ENCODE peak calls at places on chromosomes 11 and 22, in eight cellular contexts. One of them, this sample, is unnamed.

GRCh38 chr11:22792497-22792896 is 37.1 kb downstream of the SVIP start:
- DNase-seq in spleen: no peak
- DNase-seq in cardiac muscle cell: no peak
- DNase-seq in GM23338: no peak
- DNase-seq in PC-3: peak; percentile 78
- DNase-seq in breast epithelium: peak; percentile 18
- DNase-seq in HCT116: peak; percentile 83
- DNase-seq in endodermal cell: no peak
- DNase-seq in this sample: no peak

GRCh38 chr11:94325681-94326080 is 21.3 kb downstream of the IZUMO1R start:
- DNase-seq in spleen: no peak
- DNase-seq in cardiac muscle cell: peak; percentile 32
- DNase-seq in GM23338: peak; percentile 84
- DNase-seq in PC-3: peak; percentile 75
- DNase-seq in breast epithelium: no peak
- DNase-seq in HCT116: peak; percentile 41
- DNase-seq in endodermal cell: peak; percentile 97
- DNase-seq in this sample: no peak

GRCh38 chr11:78535027-78535426 is 39.6 kb downstream of the NARS2 start:
- DNase-seq in spleen: no peak
- DNase-seq in cardiac muscle cell: no peak
- DNase-seq in GM23338: no peak
- DNase-seq in PC-3: no peak
- DNase-seq in breast epithelium: no peak
- DNase-seq in HCT116: no peak
- DNase-seq in endodermal cell: no peak
- DNase-seq in this sample: no peak

GRCh38 chr22:44491666-44492405 is 6.2 kb downstream of the RTL6 start:
- DNase-seq in spleen: no peak
- DNase-seq in cardiac muscle cell: no peak
- DNase-seq in GM23338: peak; percentile 13
- DNase-seq in PC-3: no peak
- DNase-seq in breast epithelium: no peak
- DNase-seq in HCT116: no peak
- DNase-seq in endodermal cell: no peak
- DNase-seq in this sample: no peak

GRCh38 chr11:76880314-76880713 is 19.6 kb downstream of the ACER3 start:
- DNase-seq in spleen: no peak
- DNase-seq in cardiac muscle cell: no peak
- DNase-seq in GM23338: no peak
- DNase-seq in PC-3: no peak
- DNase-seq in breast epithelium: no peak
- DNase-seq in HCT116: no peak
- DNase-seq in endodermal cell: no peak
- DNase-seq in this sample: no peak

GRCh38 chr11:111918390-111919256 is at the start of gene C11orf52:
- DNase-seq in spleen: no peak
- DNase-seq in cardiac muscle cell: peak; percentile 73
- DNase-seq in GM23338: peak; percentile 97
- DNase-seq in PC-3: peak; percentile 97
- DNase-seq in breast epithelium: peak; percentile 86
- DNase-seq in HCT116: peak; percentile 79
- DNase-seq in endodermal cell: peak; percentile 92
- DNase-seq in this sample: no peak

GRCh38 chr11:24734742-24735141 is 237.9 kb downstream of the LUZP2 start:
- DNase-seq in spleen: no peak
- DNase-seq in cardiac muscle cell: no peak
- DNase-seq in GM23338: no peak
- DNase-seq in PC-3: no peak
- DNase-seq in breast epithelium: no peak
- DNase-seq in HCT116: no peak
- DNase-seq in endodermal cell: no peak
- DNase-seq in this sample: no peak

GRCh38 chr11:119189393-119189792 is 4.1 kb downstream of the NHERF4 start:
- DNase-seq in spleen: no peak
- DNase-seq in cardiac muscle cell: no peak
- DNase-seq in GM23338: peak; percentile 26
- DNase-seq in PC-3: no peak
- DNase-seq in breast epithelium: no peak
- DNase-seq in HCT116: no peak
- DNase-seq in endodermal cell: peak; percentile 59
- DNase-seq in this sample: no peak

GRCh38 chr22:28051787-28052356 is 132.8 kb upstream of the PITPNB start:
- DNase-seq in spleen: no peak
- DNase-seq in cardiac muscle cell: peak; percentile 77
- DNase-seq in GM23338: peak; percentile 83
- DNase-seq in PC-3: peak; percentile 63
- DNase-seq in breast epithelium: peak; percentile 37
- DNase-seq in HCT116: peak; percentile 29
- DNase-seq in endodermal cell: peak; percentile 94
- DNase-seq in this sample: peak; percentile 92

GRCh38 chr11:13487661-13488030 is 8.2 kb downstream of the PTH start:
- DNase-seq in spleen: no peak
- DNase-seq in cardiac muscle cell: no peak
- DNase-seq in GM23338: peak; percentile 75
- DNase-seq in PC-3: peak; percentile 29
- DNase-seq in breast epithelium: no peak
- DNase-seq in HCT116: peak; percentile 8
- DNase-seq in endodermal cell: peak; percentile 81
- DNase-seq in this sample: no peak

GRCh38 chr11:2300936-2301630 is 635 bp downstream of the C11orf21 start:
- DNase-seq in spleen: peak; percentile 85
- DNase-seq in cardiac muscle cell: no peak
- DNase-seq in GM23338: no peak
- DNase-seq in PC-3: no peak
- DNase-seq in breast epithelium: peak; percentile 17
- DNase-seq in HCT116: no peak
- DNase-seq in endodermal cell: no peak
- DNase-seq in this sample: peak; percentile 63
- H3K4me1 ChIP-seq in spleen: peaks cover 87% of the 10 kb centered on the region
- H3K4me1 ChIP-seq in cardiac muscle cell: peaks cover 61% of the 10 kb centered on the region
- H3K4me1 ChIP-seq in GM23338: no peaks in the 10 kb centered on the region
- H3K4me1 ChIP-seq in PC-3: no peaks in the 10 kb centered on the region
- H3K4me1 ChIP-seq in breast epithelium: no peaks in the 10 kb centered on the region
- H3K4me1 ChIP-seq in HCT116: no peaks in the 10 kb centered on the region
- H3K4me1 ChIP-seq in endodermal cell: no peaks in the 10 kb centered on the region
- H3K4me1 ChIP-seq in this sample: no peaks in the 10 kb centered on the region

GRCh38 chr11:82842019-82842418 is 58.2 kb downstream of the PRCP start:
- DNase-seq in spleen: no peak
- DNase-seq in cardiac muscle cell: peak; percentile 11
- DNase-seq in GM23338: no peak
- DNase-seq in PC-3: no peak
- DNase-seq in breast epithelium: no peak
- DNase-seq in HCT116: no peak
- DNase-seq in endodermal cell: no peak
- DNase-seq in this sample: no peak

GRCh38 chr11:82845336-82846036 is 54.7 kb downstream of the PRCP start:
- DNase-seq in spleen: no peak
- DNase-seq in cardiac muscle cell: no peak
- DNase-seq in GM23338: no peak
- DNase-seq in PC-3: no peak
- DNase-seq in breast epithelium: no peak
- DNase-seq in HCT116: no peak
- DNase-seq in endodermal cell: no peak
- DNase-seq in this sample: no peak

GRCh38 chr11:82846037-82846383 is 54.2 kb downstream of the PRCP start:
- DNase-seq in spleen: no peak
- DNase-seq in cardiac muscle cell: no peak
- DNase-seq in GM23338: no peak
- DNase-seq in PC-3: no peak
- DNase-seq in breast epithelium: no peak
- DNase-seq in HCT116: no peak
- DNase-seq in endodermal cell: no peak
- DNase-seq in this sample: no peak

GRCh38 chr11:82848829-82849228 is 51.4 kb downstream of the PRCP start:
- DNase-seq in spleen: no peak
- DNase-seq in cardiac muscle cell: no peak
- DNase-seq in GM23338: no peak
- DNase-seq in PC-3: no peak
- DNase-seq in breast epithelium: no peak
- DNase-seq in HCT116: no peak
- DNase-seq in endodermal cell: no peak
- DNase-seq in this sample: no peak

GRCh38 chr11:82843057-82843795 is 57.0 kb downstream of the PRCP start:
- DNase-seq in spleen: no peak
- DNase-seq in cardiac muscle cell: no peak
- DNase-seq in GM23338: no peak
- DNase-seq in PC-3: peak; percentile 82
- DNase-seq in breast epithelium: no peak
- DNase-seq in HCT116: no peak
- DNase-seq in endodermal cell: no peak
- DNase-seq in this sample: no peak
- H3K27ac ChIP-seq in spleen: no peak overlapping the region
- H3K27ac ChIP-seq in cardiac muscle cell: no peak overlapping the region
- H3K27ac ChIP-seq in GM23338: no peak overlapping the region
- H3K27ac ChIP-seq in PC-3: peak overlapping the region; percentile 9
- H3K27ac ChIP-seq in breast epithelium: no peak overlapping the region
- H3K27ac ChIP-seq in HCT116: no peak overlapping the region
- H3K27ac ChIP-seq in endodermal cell: no peak overlapping the region
- H3K27ac ChIP-seq in this sample: no peak overlapping the region

DNA sequence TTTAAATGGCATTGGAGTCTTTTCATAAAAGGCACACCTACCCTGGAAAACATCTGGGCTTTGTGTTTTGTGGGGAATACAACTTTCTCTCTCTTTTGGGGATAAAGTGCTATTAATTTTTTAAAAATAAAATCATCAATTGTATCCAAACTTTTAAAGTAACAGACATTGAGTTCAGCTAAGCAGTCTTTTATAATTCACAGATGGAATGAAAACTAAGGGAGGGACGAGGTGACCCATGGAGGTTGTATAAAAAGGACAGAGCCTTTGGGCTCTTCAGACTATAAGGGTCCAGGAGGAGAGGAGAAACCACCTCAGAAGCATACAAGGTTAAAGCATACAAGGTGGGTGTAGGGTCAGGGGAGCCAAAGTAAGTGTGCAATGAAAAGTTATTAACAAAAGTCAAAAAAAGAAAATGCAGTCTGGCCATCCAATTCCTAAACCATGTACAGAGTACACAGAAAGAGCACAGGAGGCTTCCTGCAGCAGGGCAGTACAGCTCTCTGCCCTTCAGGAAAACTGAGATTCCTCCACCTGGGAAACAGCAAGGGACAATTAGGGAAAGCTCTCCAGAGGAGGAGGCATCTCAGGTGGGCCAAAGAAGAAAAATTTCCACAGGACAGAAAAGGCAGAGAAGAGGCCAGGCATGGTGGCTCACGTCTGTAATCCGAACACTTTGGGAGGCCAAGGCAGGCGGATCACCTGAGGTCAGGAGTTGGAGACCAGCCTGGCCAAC is 10.5 kb downstream of the KLHL22 start:
- DNase-seq in spleen: no peak
- DNase-seq in cardiac muscle cell: no peak
- DNase-seq in GM23338: no peak
- DNase-seq in PC-3: no peak
- DNase-seq in breast epithelium: no peak
- DNase-seq in HCT116: no peak
- DNase-seq in endodermal cell: no peak
- DNase-seq in this sample: no peak
- H3K4me1 ChIP-seq in spleen: peaks cover 3% of the 10 kb centered on the region
- H3K4me1 ChIP-seq in cardiac muscle cell: no peaks in the 10 kb centered on the region
- H3K4me1 ChIP-seq in GM23338: no peaks in the 10 kb centered on the region
- H3K4me1 ChIP-seq in PC-3: no peaks in the 10 kb centered on the region
- H3K4me1 ChIP-seq in breast epithelium: no peaks in the 10 kb centered on the region
- H3K4me1 ChIP-seq in HCT116: no peaks in the 10 kb centered on the region
- H3K4me1 ChIP-seq in endodermal cell: no peaks in the 10 kb centered on the region
- H3K4me1 ChIP-seq in this sample: no peaks in the 10 kb centered on the region

DNA sequence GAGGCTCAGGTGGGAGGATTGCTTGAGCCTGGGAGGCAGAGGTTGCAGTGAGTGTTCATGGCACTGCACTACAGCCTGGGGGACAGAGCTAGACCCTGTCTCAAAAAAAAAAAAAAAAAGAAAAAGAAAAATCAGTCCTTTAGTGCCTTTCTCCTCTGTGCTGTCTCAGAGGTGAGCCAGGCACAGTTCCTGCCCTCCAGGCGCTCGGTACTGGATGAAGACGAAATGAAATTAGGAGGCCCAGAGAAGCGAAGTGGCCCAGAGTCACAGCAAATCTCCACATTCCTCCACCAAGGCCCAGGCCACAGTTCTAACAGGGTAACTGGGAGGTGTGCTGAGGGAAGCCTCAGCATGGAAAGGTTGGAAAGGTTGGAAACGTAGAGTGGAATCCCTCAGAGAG is 4.9 kb downstream of the PLEKHB1 start:
- DNase-seq in spleen: no peak
- DNase-seq in cardiac muscle cell: no peak
- DNase-seq in GM23338: no peak
- DNase-seq in PC-3: no peak
- DNase-seq in breast epithelium: no peak
- DNase-seq in HCT116: no peak
- DNase-seq in endodermal cell: no peak
- DNase-seq in this sample: no peak
- H3K27ac ChIP-seq in spleen: no peak overlapping the region
- H3K27ac ChIP-seq in cardiac muscle cell: no peak overlapping the region
- H3K27ac ChIP-seq in GM23338: no peak overlapping the region
- H3K27ac ChIP-seq in PC-3: no peak overlapping the region
- H3K27ac ChIP-seq in breast epithelium: peak overlapping the region; percentile 76
- H3K27ac ChIP-seq in HCT116: peak overlapping the region; percentile 11
- H3K27ac ChIP-seq in endodermal cell: no peak overlapping the region
- H3K27ac ChIP-seq in this sample: no peak overlapping the region

GRCh38 chr22:38694049-38694448 is 6.7 kb downstream of the JOSD1 start:
- DNase-seq in spleen: no peak
- DNase-seq in cardiac muscle cell: no peak
- DNase-seq in GM23338: no peak
- DNase-seq in PC-3: no peak
- DNase-seq in breast epithelium: no peak
- DNase-seq in HCT116: no peak
- DNase-seq in endodermal cell: no peak
- DNase-seq in this sample: no peak

GRCh38 chr22:38697055-38697980 is 3.4 kb downstream of the JOSD1 start:
- DNase-seq in spleen: no peak
- DNase-seq in cardiac muscle cell: peak; percentile 25
- DNase-seq in GM23338: no peak
- DNase-seq in PC-3: peak; percentile 67
- DNase-seq in breast epithelium: no peak
- DNase-seq in HCT116: no peak
- DNase-seq in endodermal cell: no peak
- DNase-seq in this sample: no peak

GRCh38 chr22:38698407-38699094 is 2.2 kb downstream of the JOSD1 start:
- DNase-seq in spleen: no peak
- DNase-seq in cardiac muscle cell: no peak
- DNase-seq in GM23338: no peak
- DNase-seq in PC-3: no peak
- DNase-seq in breast epithelium: no peak
- DNase-seq in HCT116: no peak
- DNase-seq in endodermal cell: no peak
- DNase-seq in this sample: no peak

GRCh38 chr22:38696606-38697005 is 4.1 kb downstream of the JOSD1 start:
- DNase-seq in spleen: no peak
- DNase-seq in cardiac muscle cell: no peak
- DNase-seq in GM23338: no peak
- DNase-seq in PC-3: peak; percentile 77
- DNase-seq in breast epithelium: no peak
- DNase-seq in HCT116: peak; percentile 68
- DNase-seq in endodermal cell: no peak
- DNase-seq in this sample: no peak

DNA sequence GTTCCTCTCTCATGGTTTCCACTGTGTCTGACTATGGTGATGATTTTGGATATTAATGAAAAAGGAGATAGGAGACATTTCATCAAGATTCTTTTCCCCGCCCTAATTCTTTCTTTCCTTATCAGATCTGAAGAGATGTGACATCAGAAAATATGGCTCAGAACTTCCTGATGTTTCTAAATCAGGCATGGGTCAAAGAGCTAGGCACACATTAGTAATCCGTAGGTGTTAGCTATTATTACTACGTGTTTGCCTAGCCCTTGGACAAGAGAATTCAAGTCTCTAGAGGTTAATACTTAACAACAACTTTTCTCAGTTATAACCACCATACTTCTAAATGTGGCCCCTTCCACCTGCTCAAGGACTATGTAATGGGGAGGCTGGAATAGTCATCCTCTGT is 5.8 kb downstream of the JOSD1 start:
- DNase-seq in spleen: no peak
- DNase-seq in cardiac muscle cell: no peak
- DNase-seq in GM23338: no peak
- DNase-seq in PC-3: no peak
- DNase-seq in breast epithelium: no peak
- DNase-seq in HCT116: no peak
- DNase-seq in endodermal cell: no peak
- DNase-seq in this sample: no peak
- H3K4me1 ChIP-seq in spleen: peaks cover 63% of the 10 kb centered on the region
- H3K4me1 ChIP-seq in cardiac muscle cell: peaks cover 22% of the 10 kb centered on the region
- H3K4me1 ChIP-seq in GM23338: peaks cover 18% of the 10 kb centered on the region
- H3K4me1 ChIP-seq in PC-3: peaks cover 30% of the 10 kb centered on the region
- H3K4me1 ChIP-seq in breast epithelium: no peaks in the 10 kb centered on the region
- H3K4me1 ChIP-seq in HCT116: peaks cover 53% of the 10 kb centered on the region
- H3K4me1 ChIP-seq in endodermal cell: peaks cover 5% of the 10 kb centered on the region
- H3K4me1 ChIP-seq in this sample: peaks cover 2% of the 10 kb centered on the region

This sample was measured in aorta.